ENCODE peak calls at places on chromosomes 16 and 17, in four cellular contexts. U is ovary, B is upper lobe of left lung, Z is A549. X is an unnamed sample.

GRCh38 chr17:3896108-3897099 is 3.6 kb upstream of the CAMKK1 start:
- DNase-seq in Z (no peak), U (peak), B (peak), X (no peak)

GRCh38 chr17:9924735-9925191 is 19.7 kb upstream of the RCVRN start:
- DNase-seq in Z (peak), U (no peak), B (no peak), X (no peak)

GRCh38 chr16:31472559-31473203 is 729 bp downstream of the TGFB1I1 start:
- DNase-seq in Z (peak), U (peak), B (peak), X (peak)

GRCh38 chr16:74261068-74261467 is 35.5 kb upstream of the PSMD7 start:
- DNase-seq in B (no peak), U (no peak), Z (no peak), X (no peak)

GRCh38 chr16:86892509-86892908 is 314.2 kb downstream of the FOXL1 start:
- DNase-seq in Z (no peak), U (no peak), B (no peak), X (no peak)

GRCh38 chr16:51557670-51558069 is 406.6 kb upstream of the SALL1 start:
- DNase-seq in B (no peak), Z (no peak), U (no peak), X (no peak)

GRCh38 chr17:44655983-44656700 is at the start of gene MEIOC:
- DNase-seq in U (no peak), Z (peak), B (no peak), X (no peak)

GRCh38 chr17:10549108-10549842 is at the start of gene MYH2:
- DNase-seq in Z (no peak), B (no peak), U (no peak), X (no peak)

GRCh38 chr17:47205419-47205963 is 3.7 kb upstream of the MYL4 start:
- DNase-seq in U (peak), B (peak), Z (no peak), X (peak)

GRCh38 chr17:35630530-35631148 is 43.5 kb downstream of the AP2B1 start:
- DNase-seq in Z (no peak), U (no peak), B (no peak), X (no peak)

GRCh38 chr16:54936086-54936978 is 5.7 kb downstream of the IRX5 start:
- DNase-seq in U (no peak), Z (no peak), B (no peak), X (no peak)

GRCh38 chr17:2928294-2928890 is 132.2 kb downstream of the RAP1GAP2 start:
- DNase-seq in B (no peak), U (no peak), Z (no peak), X (peak)

GRCh38 chr17:36647598-36647997 is 46.2 kb downstream of the MRM1 start:
- DNase-seq in B (no peak), Z (no peak), U (no peak), X (no peak)

GRCh38 chr17:58710948-58711552 is 18.6 kb downstream of the RAD51C start:
- DNase-seq in B (no peak), U (no peak), Z (no peak), X (peak)

GRCh38 chr16:1979271-1980025 is 1.8 kb downstream of the NOXO1 start:
- DNase-seq in Z (no peak), B (peak), U (no peak), X (peak)

GRCh38 chr17:73155410-73156165 is 9.2 kb upstream of the SSTR2 start:
- DNase-seq in B (no peak), U (no peak), Z (no peak), X (no peak)

GRCh38 chr17:49318438-49318965 is 43.5 kb downstream of the ZNF652 start:
- DNase-seq in U (no peak), Z (no peak), B (no peak), X (no peak)

GRCh38 chr17:49316889-49317288 is 45.2 kb downstream of the ZNF652 start:
- DNase-seq in B (no peak), U (no peak), Z (no peak), X (no peak)

GRCh38 chr17:49312722-49313121 is 49.3 kb downstream of the ZNF652 start:
- DNase-seq in Z (no peak), U (no peak), B (no peak), X (no peak)

GRCh38 chr17:49315974-49316570 is 46.0 kb downstream of the ZNF652 start:
- DNase-seq in Z (no peak), B (no peak), U (no peak), X (no peak)

GRCh38 chr17:49315551-49315951 is 46.5 kb downstream of the ZNF652 start:
- DNase-seq in Z (peak), U (peak), B (peak), X (peak)
- TF ChIP-seq EP300 in Z (no peak), U (no peak), B (no peak), X (no peak)

DNA sequence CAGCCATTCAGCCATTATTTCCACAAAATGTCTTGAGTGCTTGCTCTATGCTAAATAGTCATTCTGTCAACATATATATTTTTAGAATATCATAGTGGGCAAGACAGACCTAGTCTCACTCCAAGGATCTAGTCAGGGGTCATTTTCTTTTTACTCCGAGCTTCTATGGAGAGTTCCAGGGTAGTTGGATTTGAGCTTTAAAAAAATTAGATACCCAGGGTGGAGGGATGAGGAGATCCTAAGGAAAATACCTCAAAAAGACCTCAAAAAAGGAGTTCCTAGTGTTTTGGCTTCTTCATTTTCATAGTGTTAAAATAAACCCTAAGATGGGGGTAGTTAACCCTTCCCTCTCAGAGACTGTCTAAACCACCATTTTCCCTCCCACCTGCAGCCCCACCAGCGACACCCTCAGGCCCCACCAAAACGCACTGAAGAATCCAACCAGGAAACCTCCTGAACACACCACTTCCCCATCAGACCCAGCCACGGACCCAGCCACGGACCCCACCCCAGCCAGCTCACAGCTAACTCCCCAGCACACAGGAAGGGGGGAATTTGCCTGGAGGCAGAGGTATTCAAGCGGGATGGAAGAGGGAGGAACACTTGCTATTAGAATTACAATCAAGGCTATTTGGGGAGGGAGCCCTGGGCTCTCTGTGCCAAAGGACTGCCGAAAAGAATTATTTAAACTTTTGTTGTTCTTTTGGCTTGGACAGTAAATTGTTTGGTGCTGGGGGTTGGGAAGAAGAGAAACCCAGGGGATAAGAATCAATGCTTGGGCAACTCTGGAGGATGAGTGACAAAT is 2.2 kb downstream of the ETV4 start:
- DNase-seq in U (no peak), B (no peak), Z (no peak), X (no peak)
- H3K4me3 ChIP-seq in U (no peak), B (no peak), Z (peak), X (no peak)

GRCh38 chr17:70552230-70552981 is 383.1 kb downstream of the KCNJ2 start:
- DNase-seq in Z (peak), B (no peak), U (no peak), X (no peak)
- TF ChIP-seq CTCF in Z (peak), B (peak), U (peak), X (peak)

GRCh38 chr17:28033972-28034714 is 8.3 kb upstream of the NLK start:
- DNase-seq in B (no peak), U (no peak), Z (no peak), X (no peak)
- TF ChIP-seq EP300 in B (no peak), U (no peak), Z (no peak), X (no peak)